ENCODE peak calls at places on chromosomes 2 and 18, in four cellular contexts. N is K562, J is IMR-90, H is GM12878. S is an unnamed sample.

GRCh38 chr2:189613077-189613636 is 32.6 kb upstream of the SLC40A1 start:
- DNase-seq in N (peak; percentile 32), J (peak; percentile 98), H (no peak), S (peak; percentile 98)

GRCh38 chr2:40242315-40242714 is 209.6 kb downstream of the SLC8A1 start:
- DNase-seq in N (no peak), J (no peak), H (no peak), S (no peak)

GRCh38 chr2:173644146-173644545 is 289.5 kb downstream of the CDCA7 start:
- DNase-seq in N (no peak), J (peak; percentile 78), H (no peak), S (no peak)

GRCh38 chr2:67733517-67733916 is 329.3 kb downstream of the C1D start:
- DNase-seq in N (no peak), J (no peak), H (no peak), S (peak; percentile 55)

GRCh38 chr2:119429225-119430000 is 2.2 kb upstream of the TMEM37 start:
- DNase-seq in N (no peak), J (no peak), H (peak; percentile 35), S (no peak)

GRCh38 chr2:114201781-114202180 is 240.7 kb upstream of the DPP10 start:
- DNase-seq in N (no peak), J (no peak), H (no peak), S (no peak)

GRCh38 chr2:69639246-69639645 is 4.3 kb downstream of the AAK1 start:
- DNase-seq in N (no peak), J (no peak), H (no peak), S (no peak)

GRCh38 chr18:32701288-32701687 is 71.5 kb downstream of the KLHL14 start:
- DNase-seq in N (no peak), J (no peak), H (no peak), S (no peak)

GRCh38 chr2:64762301-64762997 is 108.7 kb upstream of the SERTAD2 start:
- DNase-seq in N (no peak), J (no peak), H (no peak), S (no peak)

GRCh38 chr2:176018708-176019107 is 16.6 kb upstream of the LNPK start:
- DNase-seq in N (peak; percentile 25), J (no peak), H (no peak), S (no peak)

GRCh38 chr2:200159366-200159720 is 147.2 kb upstream of the SPATS2L start:
- DNase-seq in N (no peak), J (peak; percentile 24), H (no peak), S (no peak)

GRCh38 chr2:200165687-200166086 is 140.8 kb upstream of the SPATS2L start:
- DNase-seq in N (no peak), J (no peak), H (no peak), S (no peak)

GRCh38 chr2:200159829-200160781 is 146.4 kb upstream of the SPATS2L start:
- DNase-seq in N (no peak), J (peak; percentile 53), H (no peak), S (no peak)

GRCh38 chr2:200158586-200159365 is 147.7 kb upstream of the SPATS2L start:
- DNase-seq in N (no peak), J (no peak), H (no peak), S (no peak)

GRCh38 chr2:200161458-200161857 is 145.0 kb upstream of the SPATS2L start:
- DNase-seq in N (no peak), J (no peak), H (no peak), S (no peak)
- TF ChIP-seq FOS in N (no peak), J (no peak), H (no peak), S (no peak)

DNA sequence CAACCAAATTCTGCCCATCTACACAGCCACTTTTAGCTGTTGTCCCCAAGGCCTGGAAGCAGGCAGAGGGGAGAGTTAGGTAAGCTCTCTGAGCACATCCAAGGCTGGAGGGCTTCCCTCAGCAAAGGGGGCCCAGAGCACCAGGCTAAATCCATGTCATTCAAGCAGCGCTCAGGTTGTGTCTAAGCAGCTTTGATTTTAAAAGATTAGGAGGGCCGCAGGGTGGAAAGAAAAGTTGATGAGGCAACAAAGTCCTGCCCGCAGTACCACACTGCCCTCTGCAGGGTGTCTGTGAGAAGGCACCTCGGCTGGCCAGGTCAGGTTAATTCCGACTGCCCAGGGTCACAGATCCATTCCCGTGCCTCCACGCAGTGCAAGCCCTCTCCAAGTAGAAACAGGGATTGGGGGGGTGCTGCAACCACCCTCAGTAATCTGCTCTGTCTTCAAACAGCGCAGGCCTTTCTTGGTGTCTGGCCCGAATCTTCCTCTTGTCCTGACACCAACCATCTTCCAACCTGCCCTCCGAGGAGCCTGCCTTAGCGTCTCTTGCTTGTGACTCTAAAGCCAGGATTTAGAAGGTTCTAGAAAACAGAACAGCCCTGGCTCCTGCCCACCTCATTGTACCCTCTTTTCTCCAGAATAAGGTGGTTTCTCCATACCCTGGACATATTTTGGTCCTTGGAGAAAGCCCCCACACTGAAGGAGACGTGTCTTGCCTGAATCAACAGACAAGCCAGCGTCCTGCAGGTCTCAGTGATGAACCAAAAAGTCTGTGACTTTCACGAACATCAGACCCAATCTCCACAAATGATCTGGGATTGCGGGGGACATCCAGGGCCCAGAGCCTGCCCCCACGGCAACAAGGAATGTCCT is 289.2 kb downstream of the TNS1 start:
- DNase-seq in N (peak; percentile 63), J (peak; percentile 72), H (no peak), S (peak; percentile 55)
- H3K4me2 ChIP-seq in N (no peak overlapping the region), J (peak overlapping the region; percentile 27), H (no peak overlapping the region), S (no peak overlapping the region)

DNA sequence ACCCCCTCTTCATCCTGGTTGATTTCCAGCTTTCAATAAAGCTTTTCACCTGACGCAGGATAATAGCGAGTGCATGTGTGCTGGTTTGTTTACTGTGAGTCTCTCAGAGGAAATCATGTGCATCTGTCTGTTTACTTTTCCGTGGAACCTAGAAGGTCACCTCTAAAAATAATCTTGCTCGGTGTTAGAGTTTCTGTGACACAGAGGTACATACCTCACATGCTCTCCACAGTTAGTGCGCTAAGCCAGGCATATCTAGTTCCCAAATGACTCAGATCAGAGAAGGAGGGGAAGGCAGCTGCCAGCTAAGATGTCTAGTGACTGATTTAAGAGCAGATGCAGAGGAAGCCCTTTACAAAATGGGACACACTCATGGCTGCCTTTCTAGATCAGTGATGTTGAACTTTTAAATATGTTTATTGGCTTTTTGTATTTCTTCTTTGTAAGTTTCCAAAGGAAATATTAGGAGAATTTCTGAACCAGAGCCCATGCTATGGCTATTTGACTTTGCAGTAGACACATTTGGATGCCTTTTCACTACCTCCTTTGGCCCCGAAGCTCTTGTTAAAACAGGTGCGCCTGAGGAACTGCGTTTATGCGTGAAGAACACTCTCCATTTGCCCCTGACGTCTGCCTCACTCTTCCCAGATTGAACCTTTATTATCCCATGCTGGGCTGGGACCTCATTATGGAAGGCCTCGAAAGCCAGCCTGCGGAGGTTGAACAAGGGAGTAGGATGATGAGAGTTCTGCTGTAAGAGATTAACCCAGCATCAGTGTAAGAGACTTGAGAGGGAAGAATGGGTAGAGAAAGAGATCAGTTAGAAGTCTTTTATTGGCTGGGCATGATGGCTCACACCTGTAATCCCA is 145.6 kb downstream of the FAM161A start:
- DNase-seq in N (no peak), J (peak; percentile 83), H (peak; percentile 92), S (no peak)
- TF ChIP-seq FOS in N (no peak), J (no peak), H (no peak), S (no peak)

GRCh38 chr18:70046207-70046606 is 98.5 kb upstream of the CD226 start:
- DNase-seq in N (no peak), J (no peak), H (no peak), S (no peak)

GRCh38 chr18:70044626-70045025 is 97.0 kb upstream of the CD226 start:
- DNase-seq in N (no peak), J (peak; percentile 98), H (no peak), S (peak; percentile 94)

GRCh38 chr18:70046796-70047195 is 99.1 kb upstream of the CD226 start:
- DNase-seq in N (no peak), J (no peak), H (no peak), S (no peak)

DNA sequence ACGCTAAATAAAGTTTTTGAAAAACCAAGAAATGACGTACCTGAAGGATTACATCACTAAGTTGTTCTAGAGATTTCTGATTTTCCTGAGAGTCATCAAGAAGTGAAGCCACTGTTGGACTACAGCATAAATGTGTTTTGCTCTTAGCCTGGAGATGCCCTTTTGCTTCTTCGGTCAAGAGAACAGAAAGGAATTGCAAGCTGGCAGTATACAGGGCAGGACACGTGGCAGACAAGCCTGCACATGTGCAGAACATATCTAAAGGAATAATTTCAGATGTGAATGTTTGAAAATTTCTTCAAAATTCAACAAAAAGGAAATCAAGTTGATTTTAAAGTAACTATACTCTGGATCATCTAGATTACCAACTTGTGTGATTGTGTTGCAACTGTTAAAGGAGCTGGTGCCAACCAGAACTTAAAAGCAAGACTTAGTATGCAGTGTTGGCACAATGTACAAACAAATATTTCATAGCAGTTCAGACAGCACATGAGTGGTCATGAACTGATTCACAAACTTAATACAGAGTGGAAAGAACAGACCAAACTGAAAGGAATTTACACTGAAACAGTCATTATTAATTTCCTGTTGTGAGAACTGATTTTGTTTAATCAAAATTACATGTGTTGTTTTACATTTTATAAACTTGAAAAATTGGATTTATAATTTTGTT is 100.4 kb upstream of the CD226 start:
- DNase-seq in N (no peak), J (peak; percentile 36), H (no peak), S (peak; percentile 45)
- H3K4me2 ChIP-seq in N (no peak overlapping the region), J (no peak overlapping the region), H (no peak overlapping the region), S (no peak overlapping the region)

DNA sequence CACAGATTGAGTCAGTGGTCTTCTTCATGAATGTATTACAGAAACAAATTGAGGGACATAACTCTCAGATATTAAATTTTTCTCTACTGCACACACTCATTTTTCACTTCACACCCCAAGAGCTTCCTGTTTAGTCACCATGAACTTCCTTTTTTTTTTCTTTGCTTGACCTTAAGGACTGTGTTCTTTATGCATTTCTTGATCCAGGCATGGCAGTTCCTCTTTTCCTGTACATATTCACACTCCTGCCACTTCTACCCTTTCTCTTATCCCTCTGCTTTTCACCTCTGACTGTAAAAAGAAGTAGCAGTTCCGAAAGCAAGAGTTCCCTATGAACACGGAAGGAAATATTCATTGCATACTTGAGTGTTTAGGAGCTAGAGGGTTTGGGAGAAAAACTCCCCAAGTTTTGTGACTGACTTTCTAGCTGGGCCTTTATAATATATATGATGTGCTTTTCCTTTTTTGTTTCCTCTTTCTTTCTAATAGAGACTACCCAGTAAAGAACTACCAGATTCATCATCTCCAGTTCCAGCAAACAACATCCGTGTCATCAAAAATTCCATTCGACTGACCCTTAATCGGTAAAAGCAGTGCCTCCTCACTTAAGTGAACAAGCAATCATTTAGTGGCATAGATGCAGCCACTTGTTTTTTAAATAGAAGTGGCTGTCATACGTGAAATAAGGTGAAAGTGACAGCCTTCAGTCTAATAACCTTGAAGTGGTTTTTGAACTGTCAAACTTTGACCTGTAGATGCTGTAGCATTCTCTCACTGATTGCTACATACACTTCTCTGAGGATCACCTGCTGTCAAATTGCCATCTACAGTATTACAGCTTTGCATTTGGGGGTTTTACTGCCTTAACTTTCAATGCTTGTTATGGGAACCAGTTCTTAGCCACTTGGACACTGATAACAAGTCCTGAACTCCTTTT is 40.8 kb downstream of the PAPOLG start:
- DNase-seq in N (no peak), J (peak; percentile 12), H (no peak), S (peak; percentile 80)
- TF ChIP-seq FOS in N (no peak), J (no peak), H (no peak), S (peak; percentile 62)

GRCh38 chr2:27833931-27834330 is 56.3 kb downstream of the RBKS start:
- DNase-seq in N (no peak), J (peak; percentile 37), H (no peak), S (no peak)
- H3K4me2 ChIP-seq in N (no peak overlapping the region), J (no peak overlapping the region), H (no peak overlapping the region), S (no peak overlapping the region)